ENCODE peak calls at places on chromosomes 2 and 18, in six cellular contexts. V is transverse colon; R is keratinocyte; M is CD8-positive, alpha-beta T cell; G is sigmoid colon; X is endothelial cell of umbilical vein. Q is an unnamed sample.

GRCh38 chr2:143110759-143111428 is 18.3 kb upstream of the ARHGAP15 start:
- DNase-seq in V (peak; percentile 60), R (peak; percentile 0), M (peak; percentile 59), G (no peak), X (peak; percentile 63), Q (peak; percentile 77)

GRCh38 chr2:1731512-1731962 is 12.8 kb downstream of the PXDN start:
- DNase-seq in V (peak; percentile 7), R (no peak), M (no peak), G (peak; percentile 66), X (no peak), Q (no peak)

GRCh38 chr2:223599646-223600009 is 2.5 kb downstream of the SCG2 start:
- DNase-seq in V (no peak), R (no peak), M (no peak), G (no peak), X (no peak), Q (peak; percentile 19)

GRCh38 chr2:126886201-126886905 is 12.3 kb upstream of the TEX51 start:
- DNase-seq in V (peak; percentile 70), R (no peak), M (no peak), G (peak; percentile 72), X (peak; percentile 28), Q (peak; percentile 23)

GRCh38 chr18:49443837-49444236 is 16.6 kb downstream of the DYM start:
- DNase-seq in V (no peak), R (no peak), M (no peak), G (no peak), X (no peak), Q (no peak)

GRCh38 chr18:63553117-63553516 is 10.9 kb downstream of the SERPINB12 start:
- DNase-seq in V (no peak), R (peak; percentile 54), M (no peak), G (no peak), X (no peak), Q (peak; percentile 87)

GRCh38 chr18:58028109-58028784 is 15.8 kb upstream of the NEDD4L start:
- DNase-seq in V (no peak), R (no peak), M (no peak), G (no peak), X (no peak), Q (no peak)

GRCh38 chr2:46294185-46294836 is 2.9 kb upstream of the EPAS1 start:
- DNase-seq in V (peak; percentile 47), R (no peak), M (peak; percentile 26), G (no peak), X (peak; percentile 44), Q (no peak)

GRCh38 chr18:808086-808485 is 4.0 kb downstream of the YES1 start:
- DNase-seq in V (no peak), R (no peak), M (no peak), G (no peak), X (peak; percentile 56), Q (peak; percentile 52)

GRCh38 chr2:9232886-9233285 is 26.3 kb downstream of the ASAP2 start:
- DNase-seq in V (no peak), R (no peak), M (no peak), G (no peak), X (peak; percentile 53), Q (peak; percentile 62)

GRCh38 chr18:5369513-5369912 is 74.0 kb upstream of the ZBTB14 start:
- DNase-seq in V (no peak), R (no peak), M (no peak), G (no peak), X (no peak), Q (no peak)

GRCh38 chr2:217978536-217979150 is 24.2 kb downstream of the TNS1 start:
- DNase-seq in V (no peak), R (no peak), M (no peak), G (peak; percentile 79), X (peak; percentile 42), Q (no peak)

GRCh38 chr2:19021100-19021476 is 337.3 kb downstream of the OSR1 start:
- DNase-seq in V (no peak), R (no peak), M (no peak), G (no peak), X (no peak), Q (peak; percentile 92)

GRCh38 chr18:27599202-27599829 is 414.2 kb upstream of the CHST9 start:
- DNase-seq in V (peak; percentile 36), R (no peak), M (no peak), G (no peak), X (peak; percentile 33), Q (peak; percentile 49)

GRCh38 chr2:2291500-2292260 is 39.4 kb downstream of the MYT1L start:
- DNase-seq in V (no peak), R (no peak), M (no peak), G (no peak), X (no peak), Q (no peak)

GRCh38 chr2:238709961-238710360 is 137.9 kb upstream of the TWIST2 start:
- DNase-seq in V (no peak), R (no peak), M (no peak), G (no peak), X (no peak), Q (peak; percentile 59)

GRCh38 chr2:84938194-84938879 is 32.6 kb upstream of the KCMF1 start:
- DNase-seq in V (no peak), R (no peak), M (peak; percentile 26), G (no peak), X (no peak), Q (no peak)

GRCh38 chr2:8606226-8606625 is 75.6 kb upstream of the ID2 start:
- DNase-seq in V (no peak), R (no peak), M (no peak), G (no peak), X (no peak), Q (no peak)

GRCh38 chr2:168091986-168092385 is 155.4 kb downstream of the STK39 start:
- DNase-seq in V (no peak), R (no peak), M (no peak), G (no peak), X (no peak), Q (no peak)

DNA sequence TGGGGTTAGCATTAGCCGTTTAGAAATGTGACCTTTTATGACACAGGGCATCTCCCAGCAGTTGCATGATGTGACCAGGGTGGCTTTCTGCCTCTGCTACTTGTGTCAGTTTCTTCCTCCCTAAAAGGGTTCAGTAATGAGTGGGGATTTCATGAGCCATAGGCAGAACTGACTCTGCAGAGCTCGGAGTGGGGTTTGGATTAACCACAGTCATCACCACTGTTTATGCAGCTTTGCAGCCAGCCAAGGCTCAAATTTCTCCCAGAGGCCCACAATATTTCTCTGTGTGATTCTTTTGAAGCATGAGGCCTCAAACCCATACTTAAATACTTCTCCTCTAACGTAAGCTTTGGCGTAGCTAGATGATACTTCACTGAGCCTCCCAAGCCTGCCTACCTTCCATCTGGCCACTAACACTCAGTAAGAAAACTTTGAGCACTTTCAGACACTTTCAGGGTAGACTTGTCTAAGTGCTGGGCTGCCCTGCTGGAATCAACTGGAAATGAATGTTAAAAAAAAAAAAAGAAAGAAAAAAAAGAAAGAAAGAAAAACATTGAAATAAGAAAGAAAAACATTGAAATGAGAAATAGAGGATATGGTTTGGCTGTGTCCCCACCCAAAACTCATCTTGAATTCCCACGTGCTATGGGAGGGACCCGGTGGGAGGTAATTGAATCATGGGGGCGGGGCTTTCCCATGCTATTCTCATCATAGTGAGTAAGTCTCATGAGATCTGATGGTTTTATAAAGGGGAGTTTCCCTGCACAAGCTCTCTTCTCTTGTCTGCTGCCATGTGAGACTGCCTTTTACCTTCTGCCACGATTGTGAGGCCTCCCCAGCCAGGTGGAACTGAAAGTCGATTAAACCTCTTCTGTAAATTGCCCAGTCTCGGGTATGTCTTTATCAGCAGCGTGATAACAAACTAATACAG is 11.5 kb upstream of the LAPTM4A start:
- DNase-seq in V (no peak), R (no peak), M (no peak), G (peak; percentile 82), X (no peak), Q (peak; percentile 94)
- TF ChIP-seq CTCF in V (no peak), R (no peak), M (no peak), G (no peak), X (no peak), Q (peak; percentile 36)

DNA sequence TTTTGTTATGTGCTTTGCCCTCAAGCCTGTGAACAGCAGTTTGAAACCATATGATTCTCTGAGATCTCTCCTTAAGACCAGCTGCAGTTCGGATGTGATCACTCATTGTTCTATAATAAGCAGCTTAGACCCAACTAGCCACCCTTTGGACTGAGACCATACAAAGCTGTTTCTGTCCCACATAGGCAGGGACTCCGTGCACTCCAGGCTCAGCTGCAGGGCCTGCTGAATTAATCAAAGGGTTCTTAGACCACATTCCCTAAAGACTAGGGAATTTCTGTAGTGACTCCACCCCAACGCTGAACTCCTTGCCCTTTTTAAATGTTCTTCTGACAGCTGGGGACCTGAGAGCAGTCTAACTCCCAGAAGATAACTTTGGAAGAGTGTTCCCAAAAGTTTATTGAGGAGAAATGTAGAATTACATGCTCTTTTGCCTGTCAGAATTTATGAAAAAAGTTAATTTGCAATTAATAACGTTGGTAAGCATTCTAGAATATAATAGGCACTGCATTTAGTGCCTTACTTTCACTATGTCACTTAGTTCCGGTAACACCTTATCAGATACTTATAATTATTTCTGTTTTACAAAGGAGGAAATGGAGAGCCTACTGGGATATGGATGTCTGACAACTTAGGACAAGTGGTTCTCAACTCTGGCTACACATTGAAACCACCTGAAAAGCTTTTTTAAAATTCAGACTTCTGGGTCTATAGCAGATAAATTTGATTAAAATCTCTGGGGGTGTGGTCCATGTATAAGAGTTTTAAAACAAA is 42.3 kb downstream of the GULP1 start:
- DNase-seq in V (no peak), R (no peak), M (no peak), G (no peak), X (no peak), Q (peak; percentile 57)
- H3K4me3 ChIP-seq in V (no peak overlapping the region), R (no peak overlapping the region), M (no peak overlapping the region), G (no peak overlapping the region), X (no peak overlapping the region), Q (peak overlapping the region; percentile 3)

DNA sequence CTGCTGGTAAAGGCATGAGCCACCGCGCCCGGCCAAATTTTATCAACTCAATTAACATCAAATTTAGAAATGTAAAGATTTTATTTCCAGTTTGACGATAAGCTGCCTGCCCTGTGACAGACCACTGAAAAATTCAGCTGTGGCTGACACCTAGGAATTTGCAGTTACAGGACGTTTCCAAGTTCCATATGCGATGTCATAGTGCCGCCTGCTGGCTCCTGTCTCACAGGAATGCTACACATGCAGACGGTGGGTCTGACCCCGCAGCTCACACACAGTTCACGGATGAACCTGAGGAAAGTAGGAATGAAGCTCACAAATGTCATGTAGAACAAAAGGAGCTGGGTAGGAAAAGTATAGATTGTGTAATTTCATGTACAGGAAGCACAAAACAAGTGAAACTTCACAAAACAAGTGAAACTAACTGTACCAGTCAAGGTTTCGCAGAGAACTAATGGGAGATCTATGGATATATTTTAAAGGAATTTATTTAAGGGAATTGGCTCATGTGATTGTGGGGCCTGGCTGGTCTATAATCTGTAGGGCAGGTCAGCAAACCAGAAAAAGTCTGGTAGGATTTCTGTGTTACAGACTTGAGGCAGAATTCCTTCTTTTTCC is 13.2 kb upstream of the SEH1L start:
- DNase-seq in V (peak; percentile 84), R (peak; percentile 33), M (peak; percentile 80), G (peak; percentile 84), X (peak; percentile 80), Q (peak; percentile 91)
- TF ChIP-seq CTCF in V (peak; percentile 90), R (peak; percentile 99), M (peak; percentile 95), G (peak; percentile 80), X (peak; percentile 84), Q (peak; percentile 92)

DNA sequence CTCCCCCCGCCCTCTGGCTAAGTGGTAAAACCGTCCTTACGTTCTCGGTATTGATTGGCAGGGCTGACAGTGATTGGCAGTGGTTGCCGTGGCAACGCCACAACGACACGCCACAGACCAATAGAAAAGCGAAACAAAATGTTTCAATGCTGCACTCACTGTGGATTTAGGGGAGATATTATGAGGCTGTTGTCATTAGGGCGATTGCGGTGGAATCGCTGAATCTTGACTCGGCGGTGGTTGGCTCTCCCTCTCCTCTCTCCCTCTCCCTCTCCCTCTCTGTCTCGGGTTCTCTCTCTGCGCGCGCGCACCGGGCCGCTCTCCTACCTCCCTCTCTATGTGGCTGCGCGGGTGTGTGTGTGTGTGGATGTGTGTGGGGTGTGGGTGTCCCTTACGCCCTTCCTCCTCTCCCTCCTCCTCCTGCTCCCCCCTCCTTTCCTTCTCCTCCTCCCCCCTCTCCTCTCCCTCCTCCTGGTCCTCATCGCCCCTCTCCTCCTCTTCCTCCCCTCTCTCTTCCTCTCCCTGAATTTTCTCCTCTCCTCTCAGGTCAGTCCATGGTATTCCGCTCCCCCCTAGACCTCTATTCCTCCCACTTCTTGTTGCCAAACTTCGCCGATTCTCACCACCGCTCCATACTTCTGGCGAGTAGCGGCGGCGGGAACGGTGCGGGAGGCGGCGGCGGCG is at the start of gene SIX3:
- DNase-seq in V (peak; percentile 26), R (no peak), M (no peak), G (no peak), X (peak; percentile 37), Q (no peak)
- H3K4me3 ChIP-seq in V (peak within 1 kb of the TSS; percentile 41), R (peak within 1 kb of the TSS; percentile 65), M (peak within 1 kb of the TSS; percentile 53), G (peak within 1 kb of the TSS; percentile 28), X (no peak within 1 kb of the TSS), Q (peak within 1 kb of the TSS; percentile 49)